ENCODE peak calls at places on chromosomes 1 and 21, in five cellular contexts. C is heart right ventricle; I is left ventricle myocardium inferior; U is transverse colon; Z is CD8-positive, alpha-beta memory T cell. X is an unnamed sample.

GRCh38 chr1:70220517-70221240 is 501 bp upstream of the SRSF11 start:
- DNase-seq in U (no peak), Z (no peak), C (no peak), I (no peak), X (no peak)

GRCh38 chr1:236702995-236703394 is 16.7 kb downstream of the ACTN2 start:
- DNase-seq in U (no peak), I (no peak), Z (no peak), C (no peak), X (no peak)

GRCh38 chr1:10888791-10889627 is 92.6 kb upstream of the CASZ1 start:
- DNase-seq in U (no peak), Z (no peak), C (no peak), I (no peak), X (no peak)

GRCh38 chr21:45050786-45051489 is 23.4 kb upstream of the ADARB1 start:
- DNase-seq in U (no peak), Z (no peak), I (no peak), C (no peak), X (no peak)

GRCh38 chr1:11055676-11056075 is 4.1 kb downstream of the SRM start:
- DNase-seq in Z (no peak), C (no peak), U (no peak), I (no peak), X (no peak)

GRCh38 chr1:4395676-4396075 is 258.7 kb upstream of the AJAP1 start:
- DNase-seq in U (no peak), C (no peak), I (no peak), Z (no peak), X (no peak)

GRCh38 chr1:27882543-27882903 is 10.2 kb downstream of the THEMIS2 start:
- DNase-seq in I (no peak), Z (no peak), U (no peak), C (no peak), X (no peak)

GRCh38 chr1:184041731-184042130 is 4.2 kb upstream of the COLGALT2 start:
- DNase-seq in U (no peak), I (no peak), C (no peak), Z (no peak), X (no peak)

GRCh38 chr1:10866314-10867091 is 70.1 kb upstream of the CASZ1 start:
- DNase-seq in U (peak), Z (peak), I (no peak), C (no peak), X (no peak)

GRCh38 chr21:45410151-45410864 is 5.3 kb downstream of the COL18A1 start:
- DNase-seq in U (no peak), C (no peak), I (peak), Z (no peak), X (no peak)

GRCh38 chr1:54403808-54404261 is 2.4 kb downstream of the SSBP3 start:
- DNase-seq in I (no peak), Z (no peak), C (no peak), U (no peak), X (no peak)

GRCh38 chr1:232676307-232676706 is 46.4 kb upstream of the SIPA1L2 start:
- DNase-seq in U (no peak), I (no peak), Z (no peak), C (no peak), X (no peak)

GRCh38 chr1:158286966-158287365 is 2.8 kb upstream of the CD1C start:
- DNase-seq in I (no peak), Z (no peak), C (no peak), U (no peak), X (no peak)

GRCh38 chr1:106600626-106601025 is 455.8 kb upstream of the PRMT6 start:
- DNase-seq in Z (no peak), C (no peak), U (no peak), I (no peak), X (no peak)

GRCh38 chr21:35207322-35207721 is 158.2 kb upstream of the RUNX1 start:
- DNase-seq in Z (no peak), C (no peak), U (no peak), I (no peak), X (no peak)

GRCh38 chr21:35206141-35207125 is 157.3 kb upstream of the RUNX1 start:
- DNase-seq in U (peak), C (no peak), I (no peak), Z (no peak), X (no peak)

GRCh38 chr21:35203093-35204021 is 154.3 kb upstream of the RUNX1 start:
- DNase-seq in Z (no peak), U (no peak), C (no peak), I (no peak), X (no peak)

GRCh38 chr21:35204125-35204524 is 155.0 kb upstream of the RUNX1 start:
- DNase-seq in C (no peak), Z (no peak), U (no peak), I (no peak), X (no peak)

GRCh38 chr21:35204850-35205564 is 155.9 kb upstream of the RUNX1 start:
- DNase-seq in U (peak), Z (peak), I (peak), C (peak), X (no peak)
- H3K4me3 ChIP-seq in U (no peak), Z (peak), I (peak), C (no peak), X (no peak)

GRCh38 chr1:110210604-110211502 is 739 bp downstream of the KCNC4 start:
- DNase-seq in C (peak), Z (peak), I (peak), U (peak), X (no peak)

GRCh38 chr1:110211503-110212164 is 1.5 kb downstream of the KCNC4 start:
- DNase-seq in Z (no peak), C (no peak), I (no peak), U (no peak), X (no peak)

GRCh38 chr1:110207831-110208230 is 2.3 kb upstream of the KCNC4 start:
- DNase-seq in C (peak), Z (peak), I (peak), U (peak), X (no peak)

GRCh38 chr1:110209715-110210603 is at the start of gene KCNC4:
- DNase-seq in C (peak), Z (peak), I (peak), U (peak), X (no peak)

GRCh38 chr1:110208916-110209650 is 1.0 kb upstream of the KCNC4 start:
- DNase-seq in U (no peak), C (no peak), I (no peak), Z (peak), X (no peak)
- H3K4me3 ChIP-seq in U (peak), C (no peak), I (peak), Z (peak), X (peak)

GRCh38 chr1:23366146-23366545 is 3.5 kb downstream of the ZNF436 start:
- DNase-seq in U (no peak), I (no peak), C (no peak), Z (no peak), X (no peak)

GRCh38 chr1:23367451-23367790 is 2.2 kb downstream of the ZNF436 start:
- DNase-seq in U (no peak), C (no peak), Z (no peak), I (no peak), X (no peak)

GRCh38 chr1:23367791-23368561 is 1.7 kb downstream of the ZNF436 start:
- DNase-seq in Z (peak), C (peak), U (peak), I (peak), X (peak)

GRCh38 chr1:23368562-23369334 is 888 bp downstream of the ZNF436 start:
- DNase-seq in I (peak), Z (peak), U (peak), C (peak), X (peak)

GRCh38 chr1:23366598-23366997 is 3.0 kb downstream of the ZNF436 start:
- DNase-seq in U (no peak), I (no peak), Z (no peak), C (no peak), X (no peak)
- H3K4me3 ChIP-seq in U (no peak), I (peak), Z (no peak), C (no peak), X (no peak)

GRCh38 chr1:2087766-2088165 is 37.6 kb downstream of the PRKCZ start:
- DNase-seq in U (no peak), I (no peak), Z (no peak), C (no peak), X (no peak)
- H3K4me3 ChIP-seq in U (no peak), I (no peak), Z (no peak), C (no peak), X (no peak)

DNA sequence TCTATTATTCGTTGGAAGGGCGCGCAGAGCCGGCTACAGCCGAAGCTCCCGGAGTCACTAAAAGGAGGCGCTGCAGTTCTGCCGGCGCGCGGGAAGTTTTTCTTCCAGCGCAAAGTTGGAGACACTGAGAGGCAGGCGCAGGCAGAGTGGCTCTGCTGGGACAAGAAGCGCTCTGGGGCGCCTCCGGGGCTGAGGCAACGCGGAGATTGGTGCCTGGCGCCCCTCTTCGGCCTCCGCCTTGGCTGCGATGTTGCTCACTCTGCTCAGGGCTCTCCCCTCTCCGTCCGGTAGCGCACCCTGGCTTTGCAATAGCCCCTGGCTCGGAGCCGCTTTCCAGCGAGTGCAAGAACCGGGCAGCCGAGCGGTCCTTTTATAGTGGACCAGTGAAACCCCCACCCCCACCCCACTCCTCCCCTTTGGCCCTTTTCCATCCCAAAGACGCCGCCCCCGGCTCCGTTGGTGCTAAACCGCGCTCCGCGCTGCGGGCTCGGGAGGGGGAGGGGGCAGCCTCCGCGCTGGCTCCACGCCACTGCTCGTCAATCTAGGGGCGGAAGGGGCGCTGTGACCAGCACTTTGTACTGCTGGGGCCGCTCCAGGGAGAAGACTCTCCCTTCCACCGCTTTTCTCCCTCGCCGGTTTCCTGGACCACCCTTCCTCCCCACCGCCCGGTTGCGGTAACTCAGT is at the start of gene ADAMTS1:
- DNase-seq in I (peak), C (peak), U (peak), Z (no peak), X (no peak)
- H3K4me3 ChIP-seq in I (peak), C (peak), U (peak), Z (peak), X (peak)

X was measured in iPS DF 6.9.